ENCODE peak calls at places on chromosomes 1 and 21, in eight cellular contexts. R, O, V, L, A, N, Z and H are unnamed samples.
A peak's percentile ranks its signal among the peaks of the same experiment; 100 is the strongest.

GRCh38 chr1:23217421-23218115 is at the start of gene HTR1D:
- DNase-seq in R (no peak), O (peak; percentile 80), V (no peak), L (no peak), A (peak; percentile 18), N (no peak), Z (no peak), H (no peak)

GRCh38 chr1:159088050-159088449 is 11.5 kb upstream of the AIM2 start:
- DNase-seq in R (peak; percentile 60), O (no peak), V (no peak), L (peak; percentile 78), A (no peak), N (no peak), Z (no peak), H (peak; percentile 80)

GRCh38 chr1:64756770-64757169 is 11.9 kb downstream of the RAVER2 start:
- DNase-seq in R (no peak), O (no peak), V (no peak), L (no peak), A (no peak), N (no peak), Z (no peak), H (no peak)

GRCh38 chr1:181131255-181131901 is 42.9 kb downstream of the IER5 start:
- DNase-seq in R (no peak), O (no peak), V (no peak), L (no peak), A (no peak), N (no peak), Z (no peak), H (no peak)

GRCh38 chr1:59596432-59596831 is 218.3 kb upstream of the HOOK1 start:
- DNase-seq in R (peak; percentile 46), O (no peak), V (peak; percentile 87), L (peak; percentile 95), A (no peak), N (no peak), Z (no peak), H (peak; percentile 99)

GRCh38 chr1:87530042-87530441 is 201.4 kb downstream of the LMO4 start:
- DNase-seq in R (no peak), O (no peak), V (no peak), L (no peak), A (no peak), N (no peak), Z (no peak), H (peak; percentile 13)

GRCh38 chr1:234933031-234933430 is 195.6 kb downstream of the TOMM20 start:
- DNase-seq in R (no peak), O (no peak), V (no peak), L (no peak), A (no peak), N (peak; percentile 39), Z (peak; percentile 74), H (peak; percentile 74)

GRCh38 chr1:6785721-6786505 is 659 bp downstream of the CAMTA1 start:
- DNase-seq in R (no peak), O (peak; percentile 80), V (no peak), L (peak; percentile 15), A (peak; percentile 50), N (no peak), Z (peak; percentile 61), H (no peak)

GRCh38 chr1:233337505-233337904 is 10.0 kb downstream of the MAP3K21 start:
- DNase-seq in R (no peak), O (no peak), V (no peak), L (no peak), A (no peak), N (no peak), Z (no peak), H (no peak)

GRCh38 chr1:93619507-93620168 is 62.0 kb downstream of the BCAR3 start:
- DNase-seq in R (no peak), O (no peak), V (no peak), L (no peak), A (no peak), N (no peak), Z (no peak), H (no peak)

GRCh38 chr1:20086800-20087199 is 16.8 kb downstream of the PLA2G5 start:
- DNase-seq in R (no peak), O (no peak), V (no peak), L (no peak), A (no peak), N (no peak), Z (no peak), H (no peak)

GRCh38 chr1:160064164-160064563 is 5.8 kb downstream of the KCNJ10 start:
- DNase-seq in R (no peak), O (no peak), V (no peak), L (no peak), A (no peak), N (no peak), Z (no peak), H (no peak)

GRCh38 chr1:85576642-85577420 is 3.7 kb upstream of the CCN1 start:
- DNase-seq in R (peak; percentile 87), O (peak; percentile 93), V (peak; percentile 87), L (peak; percentile 88), A (peak; percentile 87), N (no peak), Z (peak; percentile 81), H (no peak)

GRCh38 chr1:192311281-192311680 is 5.5 kb upstream of the RGS21 start:
- DNase-seq in R (peak; percentile 48), O (no peak), V (no peak), L (peak; percentile 80), A (no peak), N (no peak), Z (no peak), H (peak; percentile 38)

GRCh38 chr1:56958526-56958925 is 7.3 kb downstream of the C8B start:
- DNase-seq in R (peak; percentile 42), O (peak; percentile 41), V (no peak), L (peak; percentile 35), A (no peak), N (no peak), Z (no peak), H (peak; percentile 16)

GRCh38 chr1:195804547-195804946 is 803.7 kb downstream of the KCNT2 start:
- DNase-seq in R (no peak), O (no peak), V (no peak), L (no peak), A (no peak), N (no peak), Z (no peak), H (peak; percentile 9)

GRCh38 chr1:19643602-19644419 is at the start of gene NBL1:
- DNase-seq in R (peak; percentile 37), O (peak; percentile 63), V (no peak), L (peak; percentile 54), A (peak; percentile 83), N (peak; percentile 77), Z (no peak), H (peak; percentile 26)

GRCh38 chr1:178086294-178087255 is 7.3 kb upstream of the RASAL2 start:
- DNase-seq in R (peak; percentile 50), O (no peak), V (no peak), L (peak; percentile 75), A (no peak), N (no peak), Z (no peak), H (no peak)

GRCh38 chr21:42161957-42162681 is 56.8 kb upstream of the ABCG1 start:
- DNase-seq in R (no peak), O (peak; percentile 22), V (no peak), L (no peak), A (no peak), N (peak; percentile 61), Z (no peak), H (no peak)

GRCh38 chr1:241215683-241216082 is 141.3 kb downstream of the RGS7 start:
- DNase-seq in R (no peak), O (no peak), V (no peak), L (no peak), A (no peak), N (no peak), Z (no peak), H (no peak)

GRCh38 chr1:212234431-212235298 is 50.5 kb upstream of the PPP2R5A start:
- DNase-seq in R (peak; percentile 93), O (no peak), V (no peak), L (peak; percentile 98), A (no peak), N (no peak), Z (no peak), H (peak; percentile 96)
- H3K4me3 ChIP-seq in R (no peak overlapping the region), O (no peak overlapping the region), V (no peak overlapping the region), L (no peak overlapping the region), A (no peak overlapping the region), N (no peak overlapping the region), Z (no peak overlapping the region), H (no peak overlapping the region)

DNA sequence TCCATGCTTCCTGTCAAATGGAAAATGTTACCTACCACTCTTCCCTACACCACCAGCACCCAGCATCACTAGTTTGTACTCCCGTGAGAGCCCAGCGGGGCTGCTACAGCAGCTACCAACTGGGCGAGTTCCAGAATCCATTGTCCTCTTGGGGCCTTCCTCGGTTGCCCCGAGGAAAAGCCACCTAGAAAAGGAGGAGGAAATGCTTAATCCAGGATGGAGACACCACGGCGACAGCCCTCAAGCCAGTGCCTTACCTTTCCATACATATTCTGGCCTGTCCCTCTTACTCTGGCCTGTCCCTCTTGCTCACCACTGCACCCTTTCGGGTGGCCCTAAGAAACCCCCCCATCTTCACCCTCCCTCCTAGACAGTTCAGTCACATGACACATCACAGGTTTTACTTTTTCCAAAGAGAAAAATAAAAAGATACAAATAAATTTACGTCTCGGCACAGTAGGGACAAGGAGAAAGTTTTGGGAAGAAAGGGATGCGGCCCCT is 478 bp downstream of the RIT1 start:
- DNase-seq in R (peak; percentile 24), O (peak; percentile 49), V (no peak), L (peak; percentile 42), A (no peak), N (no peak), Z (no peak), H (peak; percentile 27)
- TF ChIP-seq CTCF in R (peak; percentile 21), O (peak; percentile 26), V (peak; percentile 18), L (no peak), A (peak; percentile 33), N (no peak), Z (no peak), H (no peak)

GRCh38 chr1:164628758-164629157 is 69.8 kb downstream of the PBX1 start:
- DNase-seq in R (no peak), O (no peak), V (no peak), L (no peak), A (no peak), N (no peak), Z (no peak), H (no peak)

GRCh38 chr1:164629971-164630370 is 71.0 kb downstream of the PBX1 start:
- DNase-seq in R (no peak), O (no peak), V (no peak), L (no peak), A (no peak), N (no peak), Z (no peak), H (no peak)

GRCh38 chr1:164631751-164632150 is 72.8 kb downstream of the PBX1 start:
- DNase-seq in R (no peak), O (no peak), V (no peak), L (no peak), A (no peak), N (no peak), Z (no peak), H (no peak)

GRCh38 chr1:164635074-164635783 is 76.2 kb downstream of the PBX1 start:
- DNase-seq in R (no peak), O (peak; percentile 68), V (no peak), L (no peak), A (no peak), N (no peak), Z (no peak), H (no peak)

GRCh38 chr1:164630626-164631396 is 71.8 kb downstream of the PBX1 start:
- DNase-seq in R (no peak), O (no peak), V (no peak), L (no peak), A (no peak), N (no peak), Z (no peak), H (peak; percentile 98)
- H3K36me3 ChIP-seq in R (no peaks in the 10 kb centered on the region), O (no peaks in the 10 kb centered on the region), V (no peaks in the 10 kb centered on the region), L (peaks cover 19% of the 10 kb centered on the region), A (no peaks in the 10 kb centered on the region), N (no peaks in the 10 kb centered on the region), Z (no peaks in the 10 kb centered on the region), H (no peaks in the 10 kb centered on the region)

GRCh38 chr21:20459838-20460237 is 538.4 kb upstream of the NCAM2 start:
- DNase-seq in R (no peak), O (no peak), V (no peak), L (no peak), A (no peak), N (no peak), Z (no peak), H (no peak)
- H3K4me3 ChIP-seq in R (no peak overlapping the region), O (no peak overlapping the region), V (no peak overlapping the region), L (no peak overlapping the region), A (no peak overlapping the region), N (no peak overlapping the region), Z (no peak overlapping the region), H (no peak overlapping the region)